ENCODE peak calls at places on chromosome 17, in five cellular contexts. Q is stimulated activated CD4-positive, alpha-beta T cell treated with anti-CD3 and anti-CD28 coated beads, Interleukin-4, amount 100 ng/mL, for 4 hours; Z is iris pigment epithelial cell; K is stimulated activated CD8-positive, alpha-beta memory T cell treated with anti-CD3 and anti-CD28 coated beads, Interleukin-4, amount 100 ng/mL, for 24 hours; J is tibial nerve. Y is an unnamed sample.

GRCh38 chr17:73733527-73733926 is 89.3 kb upstream of the SDK2 start:
- DNase-seq in J (no peak), K (no peak), Z (no peak), Q (no peak), Y (no peak)

GRCh38 chr17:76791053-76791980 is 53.4 kb downstream of the MFSD11 start:
- DNase-seq in Q (no peak), J (no peak), Z (peak; percentile 73), K (peak; percentile 4), Y (no peak)

GRCh38 chr17:68578236-68578635 is 22.9 kb downstream of the FAM20A start:
- DNase-seq in Q (no peak), Z (no peak), K (no peak), J (no peak), Y (no peak)

GRCh38 chr17:75945202-75945601 is 4.4 kb upstream of the FBF1 start:
- DNase-seq in K (no peak), Q (no peak), Z (no peak), J (no peak), Y (no peak)

GRCh38 chr17:83125515-83126274 is 46.3 kb downstream of the METRNL start:
- DNase-seq in J (peak; percentile 65), K (no peak), Z (no peak), Q (no peak), Y (peak; percentile 82)

GRCh38 chr17:28849281-28849680 is 5.5 kb upstream of the ERAL1 start:
- DNase-seq in Q (no peak), Z (no peak), K (no peak), J (no peak), Y (no peak)

GRCh38 chr17:17075037-17075755 is 32.9 kb downstream of the MPRIP start:
- DNase-seq in Z (peak; percentile 94), K (no peak), Q (no peak), J (peak; percentile 64), Y (peak; percentile 44)

GRCh38 chr17:63694974-63695773 is 4.8 kb downstream of the LIMD2 start:
- DNase-seq in Q (no peak), Z (no peak), K (no peak), J (no peak), Y (no peak)

GRCh38 chr17:45902892-45903346 is 8.6 kb downstream of the MAPT start:
- DNase-seq in Z (no peak), Q (no peak), K (no peak), J (no peak), Y (no peak)

GRCh38 chr17:8997994-8998628 is 23.2 kb upstream of the NTN1 start:
- DNase-seq in Q (peak; percentile 75), Z (peak; percentile 55), J (peak; percentile 48), K (peak; percentile 66), Y (peak; percentile 73)

GRCh38 chr17:47295037-47295873 is 28.5 kb upstream of the EFCAB13 start:
- DNase-seq in Q (no peak), Z (no peak), J (no peak), K (no peak), Y (no peak)

GRCh38 chr17:35523296-35523695 is 14.2 kb downstream of the SLFN12L start:
- DNase-seq in Z (no peak), Q (no peak), J (no peak), K (no peak), Y (no peak)

GRCh38 chr17:9271989-9272388 is 250.7 kb downstream of the NTN1 start:
- DNase-seq in Q (no peak), J (no peak), Z (no peak), K (no peak), Y (no peak)